ENCODE peak calls at places on chromosomes 13 and 19, in seven cellular contexts. One of them, this sample, is unnamed.

GRCh38 chr19:39416626-39417120 is 4.2 kb downstream of the PLEKHG2 start:
- DNase-seq in cardiac muscle cell: no peak
- DNase-seq in AG04450: no peak
- DNase-seq in K562: no peak
- DNase-seq in neuronal stem cell: no peak
- DNase-seq in heart right ventricle: no peak
- DNase-seq in stomach: no peak
- DNase-seq in this sample: no peak

GRCh38 chr19:6890938-6891337 is 3.6 kb downstream of the ADGRE1 start:
- DNase-seq in AG04450: no peak
- DNase-seq in K562: no peak
- DNase-seq in cardiac muscle cell: no peak
- DNase-seq in neuronal stem cell: no peak
- DNase-seq in stomach: no peak
- DNase-seq in heart right ventricle: no peak
- DNase-seq in this sample: no peak

GRCh38 chr19:2813235-2814160 is 6.2 kb upstream of the ZNF554 start:
- DNase-seq in heart right ventricle: no peak
- DNase-seq in AG04450: no peak
- DNase-seq in stomach: no peak
- DNase-seq in K562: no peak
- DNase-seq in cardiac muscle cell: no peak
- DNase-seq in neuronal stem cell: no peak
- DNase-seq in this sample: no peak

GRCh38 chr13:114004416-114005205 is 30.7 kb upstream of the C13orf46 start:
- DNase-seq in heart right ventricle: no peak
- DNase-seq in AG04450: no peak
- DNase-seq in K562: peak; percentile 90
- DNase-seq in cardiac muscle cell: peak; percentile 92
- DNase-seq in neuronal stem cell: no peak
- DNase-seq in stomach: peak; percentile 77
- DNase-seq in this sample: no peak

GRCh38 chr13:113109151-113110047 is 3.8 kb downstream of the F7 start:
- DNase-seq in K562: no peak
- DNase-seq in stomach: no peak
- DNase-seq in neuronal stem cell: no peak
- DNase-seq in AG04450: no peak
- DNase-seq in heart right ventricle: no peak
- DNase-seq in cardiac muscle cell: no peak
- DNase-seq in this sample: peak; percentile 10

GRCh38 chr19:56840452-56841193 is at the start of the genes PEG3 and ZIM2:
- DNase-seq in K562: no peak
- DNase-seq in heart right ventricle: peak; percentile 76
- DNase-seq in AG04450: no peak
- DNase-seq in cardiac muscle cell: peak; percentile 44
- DNase-seq in neuronal stem cell: peak; percentile 82
- DNase-seq in stomach: no peak
- DNase-seq in this sample: no peak

GRCh38 chr13:19173752-19174151 is 7.9 kb downstream of the TUBA3C start:
- DNase-seq in cardiac muscle cell: no peak
- DNase-seq in neuronal stem cell: no peak
- DNase-seq in heart right ventricle: no peak
- DNase-seq in K562: no peak
- DNase-seq in AG04450: no peak
- DNase-seq in stomach: no peak
- DNase-seq in this sample: no peak

GRCh38 chr19:30479231-30479630 is 107.0 kb downstream of the ZNF536 start:
- DNase-seq in AG04450: no peak
- DNase-seq in cardiac muscle cell: no peak
- DNase-seq in heart right ventricle: no peak
- DNase-seq in stomach: no peak
- DNase-seq in neuronal stem cell: no peak
- DNase-seq in K562: no peak
- DNase-seq in this sample: no peak

GRCh38 chr13:28268800-28269223 is 130.5 kb downstream of the PAN3 start:
- DNase-seq in K562: no peak
- DNase-seq in stomach: no peak
- DNase-seq in AG04450: no peak
- DNase-seq in heart right ventricle: no peak
- DNase-seq in neuronal stem cell: no peak
- DNase-seq in cardiac muscle cell: no peak
- DNase-seq in this sample: no peak

GRCh38 chr13:110874508-110874960 is 40.3 kb downstream of the ANKRD10 start:
- DNase-seq in stomach: peak; percentile 85
- DNase-seq in heart right ventricle: peak; percentile 89
- DNase-seq in neuronal stem cell: peak; percentile 43
- DNase-seq in AG04450: no peak
- DNase-seq in cardiac muscle cell: peak; percentile 78
- DNase-seq in K562: peak; percentile 91
- DNase-seq in this sample: peak; percentile 24

GRCh38 chr13:95087746-95088305 is 213.4 kb downstream of the ABCC4 start:
- DNase-seq in heart right ventricle: no peak
- DNase-seq in cardiac muscle cell: peak; percentile 72
- DNase-seq in K562: no peak
- DNase-seq in stomach: no peak
- DNase-seq in AG04450: no peak
- DNase-seq in neuronal stem cell: no peak
- DNase-seq in this sample: no peak

GRCh38 chr19:38563475-38563874 is 54.3 kb downstream of the MAP4K1 start:
- DNase-seq in cardiac muscle cell: no peak
- DNase-seq in neuronal stem cell: no peak
- DNase-seq in heart right ventricle: no peak
- DNase-seq in K562: no peak
- DNase-seq in AG04450: no peak
- DNase-seq in stomach: no peak
- DNase-seq in this sample: no peak

GRCh38 chr13:82900453-82900852 is 981.8 kb downstream of the SLITRK1 start:
- DNase-seq in stomach: no peak
- DNase-seq in heart right ventricle: no peak
- DNase-seq in K562: no peak
- DNase-seq in neuronal stem cell: no peak
- DNase-seq in cardiac muscle cell: no peak
- DNase-seq in AG04450: no peak
- DNase-seq in this sample: no peak
- H3K9me3 ChIP-seq in stomach: peaks cover 5% of the 10 kb centered on the region
- H3K9me3 ChIP-seq in heart right ventricle: no peaks in the 10 kb centered on the region
- H3K9me3 ChIP-seq in K562: no peaks in the 10 kb centered on the region
- H3K9me3 ChIP-seq in neuronal stem cell: no peaks in the 10 kb centered on the region
- H3K9me3 ChIP-seq in cardiac muscle cell: no peaks in the 10 kb centered on the region
- H3K9me3 ChIP-seq in AG04450: no peaks in the 10 kb centered on the region
- H3K9me3 ChIP-seq in this sample: no peaks in the 10 kb centered on the region

GRCh38 chr13:21427741-21428140 is 31.4 kb downstream of the ZDHHC20 start:
- DNase-seq in cardiac muscle cell: no peak
- DNase-seq in AG04450: no peak
- DNase-seq in K562: no peak
- DNase-seq in neuronal stem cell: no peak
- DNase-seq in heart right ventricle: no peak
- DNase-seq in stomach: no peak
- DNase-seq in this sample: no peak
- H3K9me3 ChIP-seq in cardiac muscle cell: no peaks in the 10 kb centered on the region
- H3K9me3 ChIP-seq in AG04450: peaks cover 4% of the 10 kb centered on the region
- H3K9me3 ChIP-seq in K562: no peaks in the 10 kb centered on the region
- H3K9me3 ChIP-seq in neuronal stem cell: peaks cover 16% of the 10 kb centered on the region
- H3K9me3 ChIP-seq in heart right ventricle: peaks cover 15% of the 10 kb centered on the region
- H3K9me3 ChIP-seq in stomach: peaks cover 16% of the 10 kb centered on the region
- H3K9me3 ChIP-seq in this sample: peaks cover 8% of the 10 kb centered on the region

DNA sequence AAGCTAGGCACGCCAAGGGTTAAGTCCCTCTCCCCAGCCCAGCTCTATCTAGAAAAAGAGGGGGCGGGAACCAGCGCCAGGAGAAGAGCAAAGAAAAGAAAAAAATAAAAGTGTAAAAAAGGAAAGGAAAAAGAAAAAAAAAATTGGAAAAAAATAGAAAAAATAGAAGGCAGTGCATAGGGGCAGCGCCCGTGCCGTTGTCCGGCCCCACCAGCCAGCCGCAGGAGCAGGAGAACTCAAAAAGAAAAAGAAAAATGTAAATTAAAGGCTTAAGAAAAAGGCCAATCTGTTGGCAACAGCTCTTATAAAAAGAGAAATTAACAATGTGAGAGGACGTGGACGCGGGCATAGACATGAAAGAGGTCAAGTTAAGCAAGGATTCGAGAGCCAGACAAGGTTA is 105.4 kb upstream of the ZNF98 start:
- DNase-seq in cardiac muscle cell: no peak
- DNase-seq in heart right ventricle: no peak
- DNase-seq in AG04450: no peak
- DNase-seq in stomach: no peak
- DNase-seq in K562: no peak
- DNase-seq in neuronal stem cell: no peak
- DNase-seq in this sample: no peak
- H3K9me3 ChIP-seq in cardiac muscle cell: no peaks in the 10 kb centered on the region
- H3K9me3 ChIP-seq in heart right ventricle: no peaks in the 10 kb centered on the region
- H3K9me3 ChIP-seq in AG04450: peaks cover 36% of the 10 kb centered on the region
- H3K9me3 ChIP-seq in stomach: peaks cover 56% of the 10 kb centered on the region
- H3K9me3 ChIP-seq in K562: no peaks in the 10 kb centered on the region
- H3K9me3 ChIP-seq in neuronal stem cell: no peaks in the 10 kb centered on the region
- H3K9me3 ChIP-seq in this sample: no peaks in the 10 kb centered on the region

GRCh38 chr19:15948223-15949058 is at the start of gene OR10H4:
- DNase-seq in AG04450: no peak
- DNase-seq in cardiac muscle cell: no peak
- DNase-seq in stomach: no peak
- DNase-seq in heart right ventricle: no peak
- DNase-seq in neuronal stem cell: no peak
- DNase-seq in K562: no peak
- DNase-seq in this sample: no peak
- H3K9me3 ChIP-seq in AG04450: peaks cover 2% of the 10 kb centered on the region
- H3K9me3 ChIP-seq in cardiac muscle cell: peaks cover 7% of the 10 kb centered on the region
- H3K9me3 ChIP-seq in stomach: peaks cover 31% of the 10 kb centered on the region
- H3K9me3 ChIP-seq in heart right ventricle: peaks cover 5% of the 10 kb centered on the region
- H3K9me3 ChIP-seq in neuronal stem cell: no peaks in the 10 kb centered on the region
- H3K9me3 ChIP-seq in K562: no peaks in the 10 kb centered on the region
- H3K9me3 ChIP-seq in this sample: no peaks in the 10 kb centered on the region